ENCODE peak calls at places on chromosomes 7 and 10, in six cellular contexts. R is lung; E is cardiac muscle cell; P is brain microvascular endothelial cell; X is CD8-positive, alpha-beta T cell; U is CD8-positive, alpha-beta memory T cell. Z is an unnamed sample. For H3K36me3, the result is how much of the 10 kb centered on the place peaks cover.

GRCh38 chr10:66586073-66586472 is 339.8 kb upstream of the LRRTM3 start:
- DNase-seq in R (no peak), E (peak), P (peak), X (no peak), U (no peak), Z (no peak)

GRCh38 chr10:97204826-97205679 is 19.3 kb upstream of the SLIT1 start:
- DNase-seq in R (no peak), E (no peak), P (no peak), X (no peak), U (no peak), Z (no peak)

GRCh38 chr10:125105155-125105554 is 55.2 kb downstream of the CTBP2 start:
- DNase-seq in R (no peak), E (no peak), P (no peak), X (no peak), U (no peak), Z (no peak)

GRCh38 chr7:158353606-158354570 is 233.7 kb downstream of the PTPRN2 start:
- DNase-seq in R (no peak), E (no peak), P (peak), X (no peak), U (no peak), Z (peak)

GRCh38 chr10:77664018-77664417 is 26.4 kb upstream of the KCNMA1 start:
- DNase-seq in R (no peak), E (no peak), P (no peak), X (no peak), U (no peak), Z (no peak)

GRCh38 chr10:121158988-121159579 is 307.9 kb downstream of the WDR11 start:
- DNase-seq in R (no peak), E (no peak), P (no peak), X (no peak), U (no peak), Z (no peak)

GRCh38 chr10:51137741-51138529 is 63.6 kb downstream of the PRKG1 start:
- DNase-seq in R (no peak), E (no peak), P (no peak), X (no peak), U (no peak), Z (no peak)

GRCh38 chr10:45456822-45457221 is 82.8 kb downstream of the ALOX5 start:
- DNase-seq in R (no peak), E (no peak), P (no peak), X (no peak), U (no peak), Z (no peak)

GRCh38 chr10:49080071-49080470 is 35.3 kb downstream of the VSTM4 start:
- DNase-seq in R (peak), E (no peak), P (peak), X (no peak), U (no peak), Z (no peak)

GRCh38 chr10:96374639-96374984 is 15.8 kb upstream of the OPALIN start:
- DNase-seq in R (no peak), E (peak), P (no peak), X (no peak), U (no peak), Z (no peak)

GRCh38 chr7:71424166-71424803 is 292.3 kb downstream of the GALNT17 start:
- DNase-seq in R (no peak), E (no peak), P (no peak), X (no peak), U (no peak), Z (no peak)

GRCh38 chr7:150324366-150324961 is 1.1 kb upstream of the ACTR3C start:
- DNase-seq in R (no peak), E (peak), P (no peak), X (no peak), U (no peak), Z (no peak)

GRCh38 chr10:69333205-69333604 is 54.9 kb downstream of the HK1 start:
- DNase-seq in R (peak), E (peak), P (peak), X (no peak), U (no peak), Z (peak)

GRCh38 chr10:90319188-90319914 is 538.5 kb downstream of the HTR7 start:
- DNase-seq in R (no peak), E (peak), P (peak), X (no peak), U (no peak), Z (no peak)

GRCh38 chr7:39421251-39421650 is 145.0 kb upstream of the YAE1 start:
- DNase-seq in R (no peak), E (no peak), P (no peak), X (no peak), U (no peak), Z (no peak)

GRCh38 chr10:80272793-80273522 is 16.5 kb downstream of the MAT1A start:
- DNase-seq in R (no peak), E (no peak), P (peak), X (no peak), U (no peak), Z (no peak)

GRCh38 chr10:19979628-19980027 is 163.4 kb downstream of the PLXDC2 start:
- DNase-seq in R (no peak), E (no peak), P (no peak), X (no peak), U (no peak), Z (no peak)

GRCh38 chr7:116899308-116899707 is 36.9 kb downstream of the CAPZA2 start:
- DNase-seq in R (no peak), E (no peak), P (no peak), X (no peak), U (no peak), Z (no peak)

GRCh38 chr10:43939939-43940810 is 291.5 kb upstream of the ZNF32 start:
- DNase-seq in R (peak), E (no peak), P (no peak), X (no peak), U (no peak), Z (no peak)

GRCh38 chr10:70830185-70830584 is 14.4 kb downstream of the SGPL1 start:
- DNase-seq in R (no peak), E (no peak), P (no peak), X (no peak), U (no peak), Z (no peak)

GRCh38 chr7:138568655-138569054 is 108.6 kb downstream of the TRIM24 start:
- DNase-seq in R (no peak), E (no peak), P (no peak), X (no peak), U (no peak), Z (no peak)
- H3K36me3 ChIP-seq in R (under half), E (half or more), P (under half), X (under half), U (under half), Z (half or more)

GRCh38 chr10:92920866-92921265 is 72.5 kb downstream of the EXOC6 start:
- DNase-seq in R (no peak), E (no peak), P (no peak), X (no peak), U (no peak), Z (no peak)

DNA sequence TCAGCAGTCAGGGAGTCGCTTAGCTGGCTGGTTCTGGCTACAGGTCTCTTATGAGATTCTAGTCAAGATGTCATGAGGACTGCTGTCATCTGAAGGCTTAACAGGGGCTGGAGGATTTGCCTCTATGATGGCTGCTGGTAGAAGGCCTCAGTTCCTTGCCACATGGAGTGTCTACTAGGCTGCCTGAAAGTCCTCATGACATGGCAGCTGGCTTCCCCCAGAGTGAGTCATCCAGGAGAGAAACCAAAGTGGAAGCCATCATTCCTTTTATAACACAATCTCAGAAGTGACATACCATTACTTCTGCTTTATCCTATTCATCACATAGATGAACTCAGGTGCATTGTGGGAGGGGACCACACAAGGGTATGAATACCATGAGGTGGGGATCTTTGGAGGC is 75.1 kb downstream of the EXOC6 start:
- DNase-seq in R (no peak), E (no peak), P (no peak), X (no peak), U (no peak), Z (no peak)
- H3K36me3 ChIP-seq in R (under half), E (under half), P (under half), X (under half), U (under half), Z (under half)

GRCh38 chr10:35119378-35119777 is 7.3 kb upstream of the CREM start:
- DNase-seq in R (no peak), E (no peak), P (no peak), X (no peak), U (no peak), Z (no peak)
- H3K36me3 ChIP-seq in R (under half), E (under half), P (under half), X (under half), U (under half), Z (under half)

DNA sequence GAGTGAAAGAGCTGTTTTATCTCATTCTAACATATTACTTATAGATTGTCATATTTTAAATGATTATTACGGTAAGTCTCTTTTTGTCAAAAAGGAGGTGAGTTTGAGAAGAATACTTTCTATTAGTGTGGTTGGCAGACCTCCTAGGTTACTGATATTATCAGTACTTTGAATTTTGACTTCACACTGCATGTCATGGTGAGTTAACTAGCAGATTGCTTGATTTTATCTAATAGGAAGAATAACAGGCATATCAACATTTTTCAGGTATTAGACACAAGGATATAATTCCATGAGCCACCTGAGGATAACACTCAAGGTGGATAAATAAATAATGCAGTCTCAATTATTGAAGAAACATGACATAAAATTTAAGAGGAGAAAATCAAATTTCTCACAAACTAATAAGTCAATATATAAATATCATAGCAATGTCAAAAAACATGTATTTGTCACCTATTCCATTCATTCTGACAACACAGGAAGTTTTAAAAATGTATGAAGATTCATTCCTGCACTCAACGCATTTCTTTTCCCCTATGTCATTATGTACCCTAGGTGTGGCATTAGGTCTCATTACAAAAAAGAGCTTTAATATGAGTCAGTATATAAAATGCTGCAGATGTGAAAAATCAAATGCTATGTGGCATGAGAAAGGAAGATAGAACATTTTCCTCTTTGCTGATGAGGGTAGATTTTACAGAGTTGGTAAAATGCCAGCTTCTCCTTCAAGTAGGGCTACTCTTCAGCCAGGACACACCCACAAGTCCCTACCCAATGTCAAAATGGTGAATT is 1621.6 kb downstream of the REEP3 start:
- DNase-seq in R (no peak), E (no peak), P (no peak), X (no peak), U (no peak), Z (no peak)
- H3K36me3 ChIP-seq in R (under half), E (under half), P (under half), X (under half), U (under half), Z (under half)

Z was measured in Peyer's patch.